ENCODE peak calls at places on chromosome 17, in four cellular contexts. One of them, this sample, is unnamed.

GRCh38 chr17:227581-228222 is 46.3 kb upstream of the DOC2B start:
- DNase-seq in GM12878: no peak
- DNase-seq in H1: no peak
- DNase-seq in HepG2: no peak
- DNase-seq in this sample: no peak

GRCh38 chr17:62565817-62566216 is 61.7 kb upstream of the MRC2 start:
- DNase-seq in GM12878: no peak
- DNase-seq in H1: no peak
- DNase-seq in HepG2: no peak
- DNase-seq in this sample: no peak

GRCh38 chr17:28951428-28951990 is at the start of gene PHF12:
- DNase-seq in GM12878: peak
- DNase-seq in H1: peak
- DNase-seq in HepG2: peak
- DNase-seq in this sample: peak

GRCh38 chr17:301681-302299 is 50.8 kb downstream of the RPH3AL start:
- DNase-seq in GM12878: no peak
- DNase-seq in H1: no peak
- DNase-seq in HepG2: no peak
- DNase-seq in this sample: no peak

GRCh38 chr17:63250830-63251229 is 195.3 kb downstream of the CYB561 start:
- DNase-seq in GM12878: no peak
- DNase-seq in H1: no peak
- DNase-seq in HepG2: no peak
- DNase-seq in this sample: no peak

GRCh38 chr17:15398736-15399331 is 57.4 kb upstream of the TEKT3 start:
- DNase-seq in GM12878: no peak
- DNase-seq in H1: no peak
- DNase-seq in HepG2: peak
- DNase-seq in this sample: no peak

GRCh38 chr17:40342575-40343058 is 21.9 kb downstream of the GJD3 start:
- DNase-seq in GM12878: no peak
- DNase-seq in H1: peak
- DNase-seq in HepG2: no peak
- DNase-seq in this sample: no peak

GRCh38 chr17:50837286-50837979 is 2.0 kb downstream of the WFIKKN2 start:
- DNase-seq in GM12878: no peak
- DNase-seq in H1: no peak
- DNase-seq in HepG2: no peak
- DNase-seq in this sample: no peak

GRCh38 chr17:64099543-64099942 is 30.4 kb downstream of the ERN1 start:
- DNase-seq in GM12878: no peak
- DNase-seq in H1: no peak
- DNase-seq in HepG2: no peak
- DNase-seq in this sample: no peak

GRCh38 chr17:10286324-10286723 is 86.5 kb downstream of the MYH13 start:
- DNase-seq in GM12878: no peak
- DNase-seq in H1: no peak
- DNase-seq in HepG2: no peak
- DNase-seq in this sample: no peak

GRCh38 chr17:61393550-61393903 is 6.1 kb upstream of the TBX2 start:
- DNase-seq in GM12878: no peak
- DNase-seq in H1: no peak
- DNase-seq in HepG2: no peak
- DNase-seq in this sample: no peak

GRCh38 chr17:44872131-44872768 is 24.6 kb downstream of the HIGD1B start:
- DNase-seq in GM12878: no peak
- DNase-seq in H1: no peak
- DNase-seq in HepG2: no peak
- DNase-seq in this sample: no peak

GRCh38 chr17:32287804-32288511 is 22.3 kb downstream of the RHBDL3 start:
- DNase-seq in GM12878: no peak
- DNase-seq in H1: no peak
- DNase-seq in HepG2: no peak
- DNase-seq in this sample: no peak

GRCh38 chr17:32286518-32286900 is 20.9 kb downstream of the RHBDL3 start:
- DNase-seq in GM12878: no peak
- DNase-seq in H1: no peak
- DNase-seq in HepG2: no peak
- DNase-seq in this sample: no peak

GRCh38 chr17:32288600-32288999 is 23.0 kb downstream of the RHBDL3 start:
- DNase-seq in GM12878: no peak
- DNase-seq in H1: no peak
- DNase-seq in HepG2: no peak
- DNase-seq in this sample: no peak

GRCh38 chr17:32285770-32286517 is 20.3 kb downstream of the RHBDL3 start:
- DNase-seq in GM12878: no peak
- DNase-seq in H1: no peak
- DNase-seq in HepG2: no peak
- DNase-seq in this sample: no peak

GRCh38 chr17:32289454-32289853 is 23.8 kb downstream of the RHBDL3 start:
- DNase-seq in GM12878: no peak
- DNase-seq in H1: no peak
- DNase-seq in HepG2: no peak
- DNase-seq in this sample: no peak
- TF ChIP-seq SUZ12 in GM12878: no peak
- TF ChIP-seq SUZ12 in H1: no peak
- TF ChIP-seq SUZ12 in HepG2: no peak
- TF ChIP-seq SUZ12 in this sample: no peak

GRCh38 chr17:67582632-67583230 is 135.0 kb upstream of the NOL11 start:
- DNase-seq in GM12878: no peak
- DNase-seq in H1: no peak
- DNase-seq in HepG2: no peak
- DNase-seq in this sample: no peak
- TF ChIP-seq YY1 in GM12878: no peak
- TF ChIP-seq YY1 in H1: no peak
- TF ChIP-seq YY1 in HepG2: no peak
- TF ChIP-seq YY1 in this sample: no peak

GRCh38 chr17:8226536-8227237 is 16.3 kb upstream of the AURKB start:
- DNase-seq in GM12878: peak
- DNase-seq in H1: peak
- DNase-seq in HepG2: no peak
- DNase-seq in this sample: no peak
- TF ChIP-seq SUZ12 in GM12878: no peak
- TF ChIP-seq SUZ12 in H1: no peak
- TF ChIP-seq SUZ12 in HepG2: no peak
- TF ChIP-seq SUZ12 in this sample: no peak

DNA sequence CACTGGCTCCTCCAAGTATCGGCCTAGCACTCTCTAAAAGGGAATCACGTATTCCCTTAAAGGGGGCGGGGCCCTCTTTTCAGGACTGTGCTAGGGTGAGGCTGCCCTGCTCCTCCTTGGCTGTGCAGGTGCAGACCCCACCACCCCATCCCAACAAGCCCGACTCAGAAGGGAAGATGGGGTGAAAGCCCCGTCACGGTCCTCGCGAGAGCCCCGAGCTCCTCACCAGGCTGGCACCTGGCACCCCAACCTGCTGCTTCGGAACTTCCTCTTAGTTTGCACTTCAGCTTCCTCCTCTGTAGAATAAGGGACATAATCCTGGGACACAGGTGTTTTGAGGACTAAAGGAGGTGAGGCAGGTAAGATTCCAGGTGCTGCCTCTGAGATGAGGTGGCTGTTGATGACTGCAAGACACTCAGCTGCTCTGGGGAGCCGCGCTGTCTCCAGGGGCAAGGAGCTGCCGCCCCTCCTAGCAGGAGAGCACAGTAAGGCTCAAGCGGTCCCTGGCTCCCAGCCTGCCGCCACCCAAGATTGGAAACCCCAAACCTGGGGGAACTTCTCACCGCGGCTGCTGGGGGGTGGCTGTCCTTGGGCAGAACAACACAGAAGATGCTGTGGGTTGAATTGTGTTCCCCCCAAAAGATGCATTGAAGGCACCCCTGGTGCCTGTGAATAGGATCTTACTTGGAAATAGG is 88.8 kb downstream of the MGAT5B start:
- DNase-seq in GM12878: no peak
- DNase-seq in H1: no peak
- DNase-seq in HepG2: no peak
- DNase-seq in this sample: no peak
- TF ChIP-seq YY1 in GM12878: no peak
- TF ChIP-seq YY1 in H1: no peak
- TF ChIP-seq YY1 in HepG2: no peak
- TF ChIP-seq YY1 in this sample: no peak

DNA sequence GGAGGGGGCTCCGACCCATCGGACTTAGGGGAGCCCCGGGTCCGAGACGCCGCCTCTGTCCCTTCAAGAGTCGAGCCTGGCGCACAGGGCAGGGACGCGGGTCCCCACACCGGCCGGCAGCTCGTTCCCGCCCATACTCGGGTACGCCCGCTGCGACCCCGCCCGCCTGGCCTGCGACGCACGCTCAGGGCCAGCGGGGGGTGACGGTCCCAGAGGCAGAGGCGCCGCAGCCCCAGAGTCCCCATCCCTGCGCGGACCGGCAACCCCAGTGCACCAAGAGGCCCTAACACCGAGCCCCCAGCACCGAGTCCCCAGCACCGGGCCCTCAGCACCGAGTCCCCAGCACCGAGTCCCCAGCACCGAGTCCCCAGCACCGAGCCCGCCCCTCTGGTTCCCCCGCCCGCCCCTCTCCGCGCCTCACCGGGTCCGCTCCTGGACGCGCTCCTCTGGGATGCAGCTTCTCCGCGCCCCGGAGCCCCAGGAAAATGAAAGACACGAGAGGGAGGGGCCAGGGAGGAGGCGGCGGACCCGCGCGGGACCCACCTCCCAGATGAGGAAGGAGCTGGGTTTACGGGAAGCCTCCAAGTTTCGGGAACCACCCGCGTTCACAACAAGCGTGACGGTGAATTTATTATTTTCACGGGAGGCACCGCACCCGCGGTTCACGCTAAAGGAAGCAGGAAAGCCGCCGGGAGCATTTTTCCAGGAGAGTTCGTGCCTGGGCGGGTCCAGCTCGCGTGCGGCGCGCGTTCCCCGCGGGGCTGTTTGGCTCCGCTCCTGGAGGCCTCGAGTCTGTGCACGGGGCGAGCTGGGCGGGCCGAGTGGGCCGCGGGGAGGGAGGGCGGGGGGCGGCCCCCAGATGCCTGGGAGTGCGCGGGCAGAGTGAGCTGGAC is at the start of gene SECTM1:
- DNase-seq in GM12878: no peak
- DNase-seq in H1: no peak
- DNase-seq in HepG2: no peak
- DNase-seq in this sample: no peak
- TF ChIP-seq SUZ12 in GM12878: no peak
- TF ChIP-seq SUZ12 in H1: peak
- TF ChIP-seq SUZ12 in HepG2: no peak
- TF ChIP-seq SUZ12 in this sample: peak

GRCh38 chr17:52740006-52740405 is 581.5 kb upstream of the CA10 start:
- DNase-seq in GM12878: no peak
- DNase-seq in H1: no peak
- DNase-seq in HepG2: no peak
- DNase-seq in this sample: no peak

DNA sequence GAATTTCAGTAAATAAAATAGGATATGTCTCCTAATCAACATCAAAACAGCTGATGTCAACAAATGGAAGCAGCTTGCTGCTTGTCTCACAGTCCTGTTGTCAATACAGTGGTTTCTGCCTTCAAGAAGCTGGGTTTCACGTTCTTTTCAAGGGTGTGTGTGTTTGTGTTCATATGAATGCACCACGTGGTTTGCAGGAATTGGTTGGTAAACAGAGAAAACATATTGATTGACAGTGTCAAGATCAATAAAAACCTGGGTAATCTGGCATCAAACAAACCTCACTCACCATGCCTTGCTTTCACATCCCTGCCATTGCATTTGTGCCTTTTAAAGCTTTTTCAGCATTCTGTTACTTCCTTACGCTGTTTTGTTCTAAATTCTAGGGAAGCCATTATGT is 585.7 kb upstream of the CA10 start:
- DNase-seq in GM12878: no peak
- DNase-seq in H1: no peak
- DNase-seq in HepG2: no peak
- DNase-seq in this sample: no peak
- TF ChIP-seq YY1 in GM12878: no peak
- TF ChIP-seq YY1 in H1: no peak
- TF ChIP-seq YY1 in HepG2: no peak
- TF ChIP-seq YY1 in this sample: no peak

DNA sequence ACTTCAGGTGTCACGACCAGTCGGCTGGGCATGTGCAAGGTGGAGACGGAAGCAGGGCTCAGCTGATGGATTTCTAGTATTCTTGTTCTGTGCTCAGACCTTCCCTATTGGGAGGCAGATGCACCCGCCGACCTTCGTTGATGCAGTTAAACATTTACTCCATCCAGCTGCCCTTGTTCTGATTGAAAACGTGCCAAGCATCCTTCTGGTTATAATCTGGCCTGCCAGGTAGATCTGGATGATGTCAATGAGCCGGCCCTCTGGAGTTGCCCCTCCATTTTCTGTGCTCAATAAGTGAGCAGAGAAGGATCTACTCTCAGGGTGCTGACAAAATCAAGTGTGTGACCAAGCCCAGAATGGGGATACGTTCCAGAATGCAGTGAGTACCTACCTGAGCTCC is 38.3 kb downstream of the CCDC182 start:
- DNase-seq in GM12878: no peak
- DNase-seq in H1: peak
- DNase-seq in HepG2: no peak
- DNase-seq in this sample: no peak
- TF ChIP-seq SUZ12 in GM12878: no peak
- TF ChIP-seq SUZ12 in H1: no peak
- TF ChIP-seq SUZ12 in HepG2: no peak
- TF ChIP-seq SUZ12 in this sample: no peak

DNA sequence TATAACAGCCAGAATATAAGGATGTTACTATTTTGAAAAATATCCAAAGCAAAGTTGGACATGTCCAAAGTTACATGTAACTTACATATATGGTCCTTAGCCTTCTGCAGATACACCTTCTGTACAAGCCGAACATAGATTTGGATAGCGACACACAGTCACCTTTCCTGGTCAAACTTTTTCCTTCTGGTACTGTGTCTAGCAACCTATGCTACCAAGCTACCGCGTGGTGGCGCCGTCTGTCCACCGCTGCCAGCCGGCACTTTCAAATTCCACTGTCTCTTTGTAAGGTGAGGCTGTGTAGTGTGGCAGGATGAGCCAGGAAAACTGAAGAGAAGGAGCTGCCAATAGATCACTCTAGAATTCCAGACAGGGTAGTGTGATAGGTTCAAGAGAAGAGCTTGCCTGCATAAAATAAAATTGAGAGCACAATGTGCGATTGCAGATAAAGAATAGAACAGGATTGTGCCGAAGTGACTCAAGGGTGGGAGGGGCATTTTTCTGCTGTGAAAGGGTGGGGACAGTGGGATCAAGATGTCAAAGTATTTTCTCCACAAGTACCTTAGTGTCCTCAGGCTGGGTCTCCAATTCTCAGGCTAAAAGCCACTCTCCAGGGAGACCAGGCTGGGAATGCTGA is 366.9 kb downstream of the SLC39A11 start:
- DNase-seq in GM12878: no peak
- DNase-seq in H1: peak
- DNase-seq in HepG2: peak
- DNase-seq in this sample: peak
- TF ChIP-seq YY1 in GM12878: peak
- TF ChIP-seq YY1 in H1: no peak
- TF ChIP-seq YY1 in HepG2: peak
- TF ChIP-seq YY1 in this sample: no peak